ENCODE peak calls at places on chromosomes 5 and 9, in seven cellular contexts. One of them, this sample, is unnamed.

GRCh38 chr9:92350129-92350739 is 24.5 kb downstream of the CENPP start:
- DNase-seq in psoas muscle: no peak
- DNase-seq in upper lobe of right lung: no peak
- DNase-seq in AG04450: no peak
- DNase-seq in neural progenitor cell: no peak
- DNase-seq in sigmoid colon: no peak
- DNase-seq in ovary: no peak
- DNase-seq in this sample: peak; percentile 79

GRCh38 chr5:157670662-157671591 is at the start of gene C5orf52:
- DNase-seq in psoas muscle: peak; percentile 39
- DNase-seq in upper lobe of right lung: no peak
- DNase-seq in AG04450: no peak
- DNase-seq in neural progenitor cell: no peak
- DNase-seq in sigmoid colon: peak; percentile 81
- DNase-seq in ovary: peak; percentile 20
- DNase-seq in this sample: peak; percentile 40

GRCh38 chr9:28249424-28249823 is 676.1 kb upstream of the C9orf72 start:
- DNase-seq in psoas muscle: no peak
- DNase-seq in upper lobe of right lung: no peak
- DNase-seq in AG04450: no peak
- DNase-seq in neural progenitor cell: no peak
- DNase-seq in sigmoid colon: no peak
- DNase-seq in ovary: no peak
- DNase-seq in this sample: no peak

GRCh38 chr9:128163027-128163515 is 3.0 kb downstream of the BBLN start:
- DNase-seq in psoas muscle: no peak
- DNase-seq in upper lobe of right lung: no peak
- DNase-seq in AG04450: no peak
- DNase-seq in neural progenitor cell: no peak
- DNase-seq in sigmoid colon: no peak
- DNase-seq in ovary: no peak
- DNase-seq in this sample: no peak

GRCh38 chr5:179266291-179267070 is 78.8 kb downstream of the ADAMTS2 start:
- DNase-seq in psoas muscle: peak; percentile 16
- DNase-seq in upper lobe of right lung: peak; percentile 48
- DNase-seq in AG04450: no peak
- DNase-seq in neural progenitor cell: no peak
- DNase-seq in sigmoid colon: peak; percentile 66
- DNase-seq in ovary: no peak
- DNase-seq in this sample: peak; percentile 52

GRCh38 chr9:72615931-72616330 is 94.5 kb downstream of the TMC1 start:
- DNase-seq in psoas muscle: no peak
- DNase-seq in upper lobe of right lung: no peak
- DNase-seq in AG04450: no peak
- DNase-seq in neural progenitor cell: no peak
- DNase-seq in sigmoid colon: no peak
- DNase-seq in ovary: no peak
- DNase-seq in this sample: peak; percentile 32

GRCh38 chr5:171989946-171990712 is 16.3 kb downstream of the FBXW11 start:
- DNase-seq in psoas muscle: no peak
- DNase-seq in upper lobe of right lung: no peak
- DNase-seq in AG04450: no peak
- DNase-seq in neural progenitor cell: no peak
- DNase-seq in sigmoid colon: no peak
- DNase-seq in ovary: no peak
- DNase-seq in this sample: peak; percentile 26

GRCh38 chr5:55241756-55242155 is 8.3 kb upstream of the CCNO start:
- DNase-seq in psoas muscle: no peak
- DNase-seq in upper lobe of right lung: no peak
- DNase-seq in AG04450: no peak
- DNase-seq in neural progenitor cell: no peak
- DNase-seq in sigmoid colon: no peak
- DNase-seq in ovary: no peak
- DNase-seq in this sample: no peak

GRCh38 chr5:55865831-55866230 is 14.7 kb downstream of the IL31RA start:
- DNase-seq in psoas muscle: no peak
- DNase-seq in upper lobe of right lung: no peak
- DNase-seq in AG04450: no peak
- DNase-seq in neural progenitor cell: peak; percentile 10
- DNase-seq in sigmoid colon: no peak
- DNase-seq in ovary: no peak
- DNase-seq in this sample: peak; percentile 43

GRCh38 chr5:127472700-127473099 is 44.7 kb upstream of the PRRC1 start:
- DNase-seq in psoas muscle: no peak
- DNase-seq in upper lobe of right lung: no peak
- DNase-seq in AG04450: no peak
- DNase-seq in neural progenitor cell: no peak
- DNase-seq in sigmoid colon: no peak
- DNase-seq in ovary: no peak
- DNase-seq in this sample: no peak

GRCh38 chr5:133387091-133387490 is 225.2 kb downstream of the FSTL4 start:
- DNase-seq in psoas muscle: no peak
- DNase-seq in upper lobe of right lung: no peak
- DNase-seq in AG04450: no peak
- DNase-seq in neural progenitor cell: no peak
- DNase-seq in sigmoid colon: peak; percentile 25
- DNase-seq in ovary: no peak
- DNase-seq in this sample: no peak

GRCh38 chr9:34553511-34554021 is 30.8 kb upstream of the ENHO start:
- DNase-seq in psoas muscle: no peak
- DNase-seq in upper lobe of right lung: peak; percentile 52
- DNase-seq in AG04450: no peak
- DNase-seq in neural progenitor cell: no peak
- DNase-seq in sigmoid colon: peak; percentile 50
- DNase-seq in ovary: peak; percentile 8
- DNase-seq in this sample: no peak

DNA sequence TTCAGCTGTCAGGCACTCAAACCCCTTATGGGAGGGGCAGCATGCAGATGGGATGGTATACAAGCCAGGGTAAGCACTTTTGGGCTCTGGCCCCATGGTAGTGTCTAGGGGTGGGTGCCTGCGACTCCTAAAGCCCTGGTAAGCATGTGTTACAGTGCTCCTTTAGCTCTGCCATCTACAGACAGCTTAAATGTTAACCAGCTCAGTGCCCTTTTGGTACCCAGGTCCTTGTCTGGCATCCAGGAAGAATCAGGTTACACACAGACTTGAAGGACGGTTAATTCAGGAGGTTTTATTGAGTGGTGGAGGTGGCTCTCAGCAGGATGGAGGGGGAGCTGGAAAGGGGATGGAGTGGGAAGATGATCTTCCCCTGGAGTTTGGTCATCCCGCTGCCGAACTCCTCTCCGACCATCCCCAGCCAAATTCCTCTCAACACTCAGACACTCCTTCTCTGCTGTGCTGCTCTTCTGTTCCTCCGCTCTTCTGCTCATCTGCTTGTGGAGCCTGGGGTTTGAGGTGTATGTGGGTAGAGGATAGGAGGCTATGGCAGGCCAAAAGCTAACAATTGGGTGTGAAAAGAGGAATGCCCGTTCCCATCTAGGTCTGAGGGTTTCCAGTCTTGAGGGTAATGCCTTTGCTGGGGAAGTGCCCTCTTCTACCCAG is 84.7 kb upstream of the RASEF start:
- DNase-seq in psoas muscle: no peak
- DNase-seq in upper lobe of right lung: no peak
- DNase-seq in AG04450: no peak
- DNase-seq in neural progenitor cell: no peak
- DNase-seq in sigmoid colon: no peak
- DNase-seq in ovary: no peak
- DNase-seq in this sample: no peak
- H3K4me3 ChIP-seq in psoas muscle: no peak overlapping the region
- H3K4me3 ChIP-seq in upper lobe of right lung: no peak overlapping the region
- H3K4me3 ChIP-seq in AG04450: no peak overlapping the region
- H3K4me3 ChIP-seq in neural progenitor cell: no peak overlapping the region
- H3K4me3 ChIP-seq in sigmoid colon: no peak overlapping the region
- H3K4me3 ChIP-seq in ovary: no peak overlapping the region
- H3K4me3 ChIP-seq in this sample: no peak overlapping the region

GRCh38 chr9:91192785-91193657 is 168.7 kb downstream of the AUH start:
- DNase-seq in psoas muscle: peak; percentile 89
- DNase-seq in upper lobe of right lung: peak; percentile 85
- DNase-seq in AG04450: peak; percentile 97
- DNase-seq in neural progenitor cell: peak; percentile 67
- DNase-seq in sigmoid colon: peak; percentile 96
- DNase-seq in ovary: peak; percentile 91
- DNase-seq in this sample: peak; percentile 100
- TF ChIP-seq CTCF in psoas muscle: peak; percentile 13
- TF ChIP-seq CTCF in upper lobe of right lung: no peak
- TF ChIP-seq CTCF in AG04450: no peak
- TF ChIP-seq CTCF in neural progenitor cell: peak; percentile 46
- TF ChIP-seq CTCF in sigmoid colon: no peak
- TF ChIP-seq CTCF in ovary: peak; percentile 34
- TF ChIP-seq CTCF in this sample: peak; percentile 2

DNA sequence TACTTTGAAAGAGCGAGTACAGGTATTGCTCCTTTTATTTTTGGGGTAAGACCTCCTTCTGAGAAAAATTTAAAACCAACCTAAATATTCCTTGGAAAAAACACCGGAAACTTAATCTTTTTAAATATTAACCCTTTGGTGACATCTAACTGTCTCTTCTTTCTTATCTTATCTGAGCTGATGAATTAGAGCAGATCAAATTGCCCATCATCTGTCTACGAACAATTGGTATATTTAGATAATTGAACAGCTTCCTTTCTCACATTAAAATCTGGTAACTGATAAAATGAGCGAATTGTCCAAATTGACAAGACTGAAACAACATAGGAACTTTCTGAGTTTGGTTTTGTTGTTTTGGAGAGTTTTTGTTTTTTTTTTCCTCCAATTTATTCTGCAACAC is 2.0 kb downstream of the ISL1 start:
- DNase-seq in psoas muscle: no peak
- DNase-seq in upper lobe of right lung: no peak
- DNase-seq in AG04450: no peak
- DNase-seq in neural progenitor cell: no peak
- DNase-seq in sigmoid colon: no peak
- DNase-seq in ovary: no peak
- DNase-seq in this sample: no peak
- H3K4me3 ChIP-seq in psoas muscle: no peak overlapping the region
- H3K4me3 ChIP-seq in upper lobe of right lung: no peak overlapping the region
- H3K4me3 ChIP-seq in AG04450: no peak overlapping the region
- H3K4me3 ChIP-seq in neural progenitor cell: no peak overlapping the region
- H3K4me3 ChIP-seq in sigmoid colon: no peak overlapping the region
- H3K4me3 ChIP-seq in ovary: no peak overlapping the region
- H3K4me3 ChIP-seq in this sample: no peak overlapping the region

DNA sequence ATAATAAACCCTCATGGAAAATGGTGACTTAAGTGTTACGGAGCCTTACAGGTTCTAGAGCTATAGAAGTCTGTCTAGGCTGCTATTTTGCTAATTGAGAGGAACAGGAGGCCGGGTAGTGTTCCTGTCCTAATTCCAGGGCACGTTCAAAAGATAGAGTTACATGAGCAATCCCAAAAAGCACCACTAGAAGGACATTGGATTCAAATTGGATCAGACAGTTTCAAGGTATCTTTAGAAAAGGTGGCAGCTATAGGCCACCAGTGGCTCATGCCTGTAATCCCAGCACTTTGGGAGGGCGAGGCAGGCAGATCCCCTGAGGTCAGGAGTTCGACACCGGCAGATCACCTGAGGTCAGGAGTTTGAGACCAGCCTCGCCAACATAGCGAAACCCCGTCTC is 458.8 kb downstream of the TMEM232 start:
- DNase-seq in psoas muscle: no peak
- DNase-seq in upper lobe of right lung: no peak
- DNase-seq in AG04450: no peak
- DNase-seq in neural progenitor cell: no peak
- DNase-seq in sigmoid colon: no peak
- DNase-seq in ovary: no peak
- DNase-seq in this sample: no peak
- TF ChIP-seq CTCF in psoas muscle: no peak
- TF ChIP-seq CTCF in upper lobe of right lung: no peak
- TF ChIP-seq CTCF in AG04450: no peak
- TF ChIP-seq CTCF in neural progenitor cell: no peak
- TF ChIP-seq CTCF in sigmoid colon: no peak
- TF ChIP-seq CTCF in ovary: no peak
- TF ChIP-seq CTCF in this sample: peak; percentile 2

DNA sequence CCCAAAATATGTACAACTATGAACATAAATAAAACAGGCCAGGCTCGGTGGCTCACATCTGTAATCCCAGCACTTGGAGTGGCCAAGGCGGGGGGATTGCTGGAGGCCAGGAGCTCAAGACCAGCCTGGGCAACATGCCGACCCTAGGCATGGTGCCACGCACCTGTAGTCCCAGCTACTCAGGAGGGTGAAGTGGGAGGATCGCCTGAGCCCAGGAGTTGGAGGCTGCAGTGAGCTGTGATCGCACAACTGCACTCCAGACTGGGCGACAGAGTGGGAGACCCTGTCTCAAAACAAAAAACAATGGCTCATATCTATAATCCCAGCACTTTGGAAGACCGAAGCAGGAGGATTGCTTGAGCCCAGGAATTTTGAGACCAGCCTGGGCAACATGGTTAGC is 1.5 kb downstream of the HAUS6 start:
- DNase-seq in psoas muscle: no peak
- DNase-seq in upper lobe of right lung: no peak
- DNase-seq in AG04450: no peak
- DNase-seq in neural progenitor cell: no peak
- DNase-seq in sigmoid colon: no peak
- DNase-seq in ovary: no peak
- DNase-seq in this sample: no peak
- H3K4me3 ChIP-seq in psoas muscle: no peak overlapping the region
- H3K4me3 ChIP-seq in upper lobe of right lung: no peak overlapping the region
- H3K4me3 ChIP-seq in AG04450: peak overlapping the region; percentile 22
- H3K4me3 ChIP-seq in neural progenitor cell: peak overlapping the region; percentile 89
- H3K4me3 ChIP-seq in sigmoid colon: no peak overlapping the region
- H3K4me3 ChIP-seq in ovary: no peak overlapping the region
- H3K4me3 ChIP-seq in this sample: peak overlapping the region; percentile 91

GRCh38 chr5:884345-885126 is 8.1 kb downstream of the BRD9 start:
- DNase-seq in psoas muscle: no peak
- DNase-seq in upper lobe of right lung: no peak
- DNase-seq in AG04450: no peak
- DNase-seq in neural progenitor cell: no peak
- DNase-seq in sigmoid colon: no peak
- DNase-seq in ovary: no peak
- DNase-seq in this sample: no peak
- TF ChIP-seq CTCF in psoas muscle: no peak
- TF ChIP-seq CTCF in upper lobe of right lung: no peak
- TF ChIP-seq CTCF in AG04450: no peak
- TF ChIP-seq CTCF in neural progenitor cell: no peak
- TF ChIP-seq CTCF in sigmoid colon: no peak
- TF ChIP-seq CTCF in ovary: no peak
- TF ChIP-seq CTCF in this sample: no peak

This sample was measured in fibroblast of mammary gland.